ENCODE peak calls at places on chromosomes 4 and X, in nine cellular contexts. F is germinal center; T is RPMI8226; M is HT1080; S is stimulated activated CD8-positive, alpha-beta memory T cell treated with anti-CD3 and anti-CD28 coated beads, Interleukin-4, amount 100 ng/mL, for 24 hours; C is RCC 7860; W is GDM1; I is substantia nigra; E is adrenal gland. P is an unnamed sample.

GRCh38 chr4:53633608-53634007 is 42.3 kb upstream of the LNX1 start:
- DNase-seq in F (no peak), T (no peak), M (no peak), S (no peak), C (no peak), W (no peak), I (no peak), E (no peak), P (no peak)

GRCh38 chrX:11579856-11580595 is 85.7 kb downstream of the ARHGAP6 start:
- DNase-seq in F (no peak), T (no peak), M (no peak), S (no peak), C (peak; percentile 58), W (no peak), I (no peak), E (no peak), P (no peak)

GRCh38 chrX:155148724-155149537 is 67.3 kb upstream of the VBP1 start:
- DNase-seq in F (peak; percentile 4), T (peak; percentile 31), M (no peak), S (no peak), C (no peak), W (no peak), I (no peak), E (peak; percentile 30), P (no peak)

GRCh38 chr4:165844151-165844550 is 28.9 kb upstream of the TLL1 start:
- DNase-seq in F (no peak), T (no peak), M (no peak), S (no peak), C (no peak), W (no peak), I (no peak), E (no peak), P (no peak)

GRCh38 chr4:94256833-94257232 is 49.2 kb downstream of the SMARCAD1 start:
- DNase-seq in F (no peak), T (no peak), M (no peak), S (no peak), C (no peak), W (no peak), I (no peak), E (no peak), P (no peak)

GRCh38 chr4:110484767-110485166 is 8.8 kb downstream of the ENPEP start:
- DNase-seq in F (no peak), T (no peak), M (peak; percentile 78), S (no peak), C (peak; percentile 88), W (no peak), I (no peak), E (no peak), P (peak; percentile 60)

GRCh38 chr4:14054391-14054790 is 426.9 kb upstream of the BOD1L1 start:
- DNase-seq in F (no peak), T (no peak), M (no peak), S (no peak), C (no peak), W (no peak), I (no peak), E (no peak), P (no peak)

GRCh38 chr4:148634476-148634875 is 192.3 kb upstream of the NR3C2 start:
- DNase-seq in F (no peak), T (no peak), M (peak; percentile 64), S (no peak), C (peak; percentile 27), W (no peak), I (no peak), E (no peak), P (no peak)

GRCh38 chrX:31123335-31123734 is 51.5 kb upstream of the FTHL17 start:
- DNase-seq in F (no peak), T (no peak), M (no peak), S (no peak), C (no peak), W (no peak), I (no peak), E (no peak), P (no peak)

GRCh38 chr4:97300561-97300960 is 842.7 kb downstream of the STPG2 start:
- DNase-seq in F (no peak), T (no peak), M (no peak), S (no peak), C (no peak), W (no peak), I (no peak), E (no peak), P (no peak)

GRCh38 chrX:37815366-37815765 is 32.0 kb downstream of the DYNLT3 start:
- DNase-seq in F (no peak), T (no peak), M (no peak), S (no peak), C (no peak), W (no peak), I (no peak), E (no peak), P (no peak)

P was measured in osteoblast.